ENCODE peak calls at places on chromosomes 7 and 10, in six cellular contexts. S is lower leg skin, B is Right ventricle myocardium superior, H is endothelial cell, Z is fibroblast of pulmonary artery, Q is epithelial cell of esophagus. K is an unnamed sample.

GRCh38 chr10:49605939-49606509 is 4.1 kb upstream of the SLC18A3 start:
- DNase-seq in S (no peak), B (no peak), H (no peak), Z (no peak), Q (no peak), K (no peak)

GRCh38 chr10:121092341-121093099 is 241.4 kb downstream of the WDR11 start:
- DNase-seq in S (no peak), B (no peak), H (no peak), Z (no peak), Q (peak; percentile 60), K (peak; percentile 44)

GRCh38 chr10:108439397-108439796 is 1274.9 kb upstream of the SORCS1 start:
- DNase-seq in S (no peak), B (no peak), H (no peak), Z (no peak), Q (no peak), K (no peak)

GRCh38 chr10:62062752-62063512 is 161.4 kb downstream of the ARID5B start:
- DNase-seq in S (no peak), B (no peak), H (no peak), Z (no peak), Q (no peak), K (no peak)

GRCh38 chr7:142939226-142939910 is at the start of gene LLCFC1:
- DNase-seq in S (no peak), B (no peak), H (no peak), Z (no peak), Q (no peak), K (no peak)

GRCh38 chr7:36792421-36792820 is 68.1 kb upstream of the AOAH start:
- DNase-seq in S (no peak), B (no peak), H (no peak), Z (no peak), Q (no peak), K (no peak)

GRCh38 chr10:70690584-70690983 is 18.3 kb downstream of the ADAMTS14 start:
- DNase-seq in S (no peak), B (no peak), H (no peak), Z (no peak), Q (no peak), K (no peak)

GRCh38 chr10:90912176-90912575 is 8.7 kb downstream of the ANKRD1 start:
- DNase-seq in S (no peak), B (no peak), H (no peak), Z (peak; percentile 22), Q (peak; percentile 72), K (no peak)

GRCh38 chr10:17963431-17963830 is 11.7 kb downstream of the SLC39A12 start:
- DNase-seq in S (no peak), B (no peak), H (no peak), Z (no peak), Q (peak; percentile 25), K (no peak)

GRCh38 chr10:91162495-91163268 is 57.8 kb upstream of the PCGF5 start:
- DNase-seq in S (peak; percentile 44), B (peak; percentile 89), H (peak; percentile 47), Z (peak; percentile 57), Q (peak; percentile 50), K (peak; percentile 56)

GRCh38 chr7:18667466-18667865 is 171.9 kb downstream of the HDAC9 start:
- DNase-seq in S (no peak), B (no peak), H (peak; percentile 36), Z (peak; percentile 90), Q (peak; percentile 69), K (peak; percentile 89)

GRCh38 chr10:125548878-125549277 is 134.1 kb downstream of the TEX36 start:
- DNase-seq in S (no peak), B (no peak), H (no peak), Z (no peak), Q (no peak), K (no peak)